ENCODE peak calls at places on chromosomes 2 and 18, in six cellular contexts. X is HepG2, Y is K562, R is GM12878, M is H1, G is SK-N-SH. S is an unnamed sample.

GRCh38 chr18:45954070-45954712 is 12.9 kb downstream of the EPG5 start:
- DNase-seq in X (no peak), Y (no peak), R (no peak), M (no peak), G (no peak), S (no peak)

GRCh38 chr2:96527990-96528679 is 8.4 kb upstream of the ARID5A start:
- DNase-seq in X (no peak), Y (no peak), R (peak), M (no peak), G (no peak), S (no peak)

GRCh38 chr2:54206596-54206995 is 49.4 kb downstream of the TSPYL6 start:
- DNase-seq in X (peak), Y (peak), R (no peak), M (no peak), G (peak), S (no peak)

GRCh38 chr2:226023383-226023782 is 623.9 kb downstream of the NYAP2 start:
- DNase-seq in X (peak), Y (no peak), R (no peak), M (no peak), G (peak), S (no peak)

GRCh38 chr2:164782323-164782722 is 59.3 kb downstream of the COBLL1 start:
- DNase-seq in X (no peak), Y (no peak), R (no peak), M (no peak), G (no peak), S (no peak)

GRCh38 chr2:98515571-98515927 is 70.9 kb downstream of the INPP4A start:
- DNase-seq in X (no peak), Y (peak), R (no peak), M (no peak), G (no peak), S (no peak)

GRCh38 chr2:225295102-225295501 is 104.4 kb upstream of the NYAP2 start:
- DNase-seq in X (no peak), Y (no peak), R (no peak), M (no peak), G (no peak), S (no peak)

GRCh38 chr2:33354981-33355380 is 121.5 kb upstream of the RASGRP3 start:
- DNase-seq in X (no peak), Y (no peak), R (no peak), M (no peak), G (no peak), S (no peak)

GRCh38 chr2:36459725-36460137 is 104.2 kb downstream of the CRIM1 start:
- DNase-seq in X (peak), Y (peak), R (no peak), M (no peak), G (peak), S (no peak)

GRCh38 chr2:832635-833034 is 118.0 kb upstream of the SNTG2 start:
- DNase-seq in X (no peak), Y (no peak), R (no peak), M (no peak), G (no peak), S (no peak)

GRCh38 chr2:831225-831536 is 119.5 kb upstream of the SNTG2 start:
- DNase-seq in X (no peak), Y (no peak), R (no peak), M (no peak), G (no peak), S (no peak)

GRCh38 chr2:831638-832037 is 119.0 kb upstream of the SNTG2 start:
- DNase-seq in X (no peak), Y (no peak), R (no peak), M (no peak), G (no peak), S (no peak)

GRCh38 chr2:834233-834632 is 116.4 kb upstream of the SNTG2 start:
- DNase-seq in X (no peak), Y (no peak), R (no peak), M (no peak), G (no peak), S (no peak)

GRCh38 chr2:833180-833579 is 117.5 kb upstream of the SNTG2 start:
- DNase-seq in X (no peak), Y (no peak), R (no peak), M (no peak), G (no peak), S (no peak)
- TF ChIP-seq GABPA in X (no peak), Y (no peak), R (no peak), M (no peak), G (no peak), S (no peak)

GRCh38 chr2:200308421-200309295 is 2.2 kb downstream of the SPATS2L start:
- DNase-seq in X (no peak), Y (no peak), R (no peak), M (no peak), G (no peak), S (no peak)
- TF ChIP-seq CTCF in X (peak), Y (no peak), R (no peak), M (no peak), G (peak), S (no peak)

GRCh38 chr18:77133920-77134496 is 1.4 kb upstream of the MBP start:
- DNase-seq in X (peak), Y (no peak), R (no peak), M (no peak), G (peak), S (peak)
- TF ChIP-seq GABPA in X (no peak), Y (no peak), R (no peak), M (no peak), G (no peak), S (no peak)

DNA sequence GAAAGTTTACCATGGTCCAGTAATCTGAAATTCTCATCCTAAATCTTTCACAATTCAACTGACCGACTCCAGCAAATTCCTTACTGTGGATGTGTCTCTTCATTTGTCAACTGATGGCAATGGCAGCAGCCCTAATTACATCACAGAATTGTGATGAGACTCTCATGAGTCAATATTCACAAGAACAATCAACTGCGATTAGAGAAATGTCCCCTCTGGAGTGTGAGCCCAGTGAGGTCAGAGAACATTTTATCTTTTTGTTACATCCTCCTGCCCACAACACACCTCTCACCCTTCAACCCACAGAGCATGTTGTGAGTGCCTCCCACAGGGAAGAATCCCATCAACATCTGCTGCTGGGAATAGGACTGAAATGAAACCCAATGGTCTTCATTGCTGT is 73.6 kb downstream of the CD226 start:
- DNase-seq in X (peak), Y (no peak), R (no peak), M (no peak), G (no peak), S (no peak)
- TF ChIP-seq CTCF in X (peak), Y (no peak), R (no peak), M (no peak), G (no peak), S (no peak)

DNA sequence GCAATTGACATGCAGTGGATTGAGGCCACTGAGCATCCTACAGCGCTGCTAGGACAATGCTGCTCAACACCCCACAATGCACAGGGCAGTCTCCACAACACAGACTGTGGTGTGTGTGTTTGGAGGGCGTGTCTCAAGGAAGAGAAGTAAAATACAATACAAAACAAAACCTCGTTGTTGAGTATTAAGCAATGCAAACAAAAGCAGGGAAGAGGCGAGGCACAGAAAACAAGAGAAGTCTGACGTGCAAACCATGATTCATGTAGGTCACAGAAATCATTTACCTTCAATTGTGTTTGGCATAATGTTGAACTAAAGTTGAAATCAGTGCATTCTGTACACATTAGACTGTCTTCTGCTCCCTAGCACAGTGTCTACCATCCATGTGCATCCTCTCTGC is 260.9 kb downstream of the PHLPP1 start:
- DNase-seq in X (no peak), Y (no peak), R (no peak), M (no peak), G (no peak), S (no peak)
- TF ChIP-seq GABPA in X (no peak), Y (no peak), R (no peak), M (no peak), G (no peak), S (no peak)

DNA sequence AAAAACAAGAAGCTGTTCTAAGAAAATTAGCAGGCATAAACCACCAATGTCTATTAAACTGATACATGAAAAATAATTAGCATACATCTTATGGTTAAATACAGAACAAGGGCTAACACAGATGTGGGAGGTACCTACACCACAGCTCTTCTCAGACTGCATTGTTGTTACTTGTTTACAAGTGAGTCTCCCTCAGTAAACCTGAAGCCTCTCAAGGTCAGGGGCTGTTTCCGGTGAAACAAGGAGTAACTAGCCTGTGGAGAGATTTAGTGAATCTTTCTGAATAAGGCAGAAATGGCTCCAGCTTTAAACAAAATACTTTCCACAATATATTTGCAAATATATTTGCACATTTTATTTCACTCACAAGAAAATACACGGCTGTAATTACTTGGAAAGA is 244.0 kb downstream of the FIGN start:
- DNase-seq in X (no peak), Y (no peak), R (no peak), M (no peak), G (no peak), S (no peak)
- TF ChIP-seq CTCF in X (no peak), Y (no peak), R (no peak), M (no peak), G (no peak), S (no peak)

DNA sequence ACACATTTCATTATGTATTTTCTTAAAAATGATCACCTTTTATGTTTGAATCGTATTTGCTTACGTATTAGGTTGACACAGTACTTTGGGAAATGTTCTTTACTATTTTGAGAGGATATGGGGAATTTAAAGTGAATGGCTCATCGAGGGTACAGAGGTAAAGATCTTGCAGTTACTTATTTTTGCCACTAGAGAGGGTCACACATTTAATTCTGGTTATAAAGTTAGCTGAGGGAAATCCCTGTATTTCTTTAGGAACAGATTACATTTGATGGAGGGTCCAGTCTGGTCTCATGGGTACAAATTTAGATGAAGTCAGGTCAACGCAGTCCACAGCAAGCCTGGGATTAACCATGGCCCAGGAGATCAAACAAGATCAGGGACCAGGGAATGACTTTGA is 24.5 kb downstream of the DYNC2LI1 start:
- DNase-seq in X (no peak), Y (peak), R (no peak), M (no peak), G (no peak), S (no peak)
- TF ChIP-seq GABPA in X (no peak), Y (no peak), R (no peak), M (no peak), G (no peak), S (no peak)

GRCh38 chr18:56314396-56314795 is 324.0 kb downstream of the TXNL1 start:
- DNase-seq in X (no peak), Y (no peak), R (no peak), M (no peak), G (no peak), S (no peak)
- TF ChIP-seq CTCF in X (no peak), Y (no peak), R (peak), M (peak), G (peak), S (no peak)